ENCODE peak calls at places on chromosomes 16 and 17, in eight cellular contexts. V is brain microvascular endothelial cell, L is GM12865, P is NB4, E is AG09309, K is heart right ventricle, M is fibroblast of villous mesenchyme, C is fibroblast of lung. B is an unnamed sample.

GRCh38 chr17:32310927-32311568 is 30.9 kb downstream of the C17orf75 start:
- DNase-seq in V (no peak), L (no peak), P (peak), E (no peak), K (no peak), M (no peak), C (no peak), B (no peak)

GRCh38 chr16:4537376-4538066 is 1.1 kb downstream of the CDIP1 start:
- DNase-seq in V (no peak), L (no peak), P (no peak), E (no peak), K (peak), M (peak), C (no peak), B (no peak)

GRCh38 chr16:78984324-78984723 is 616.2 kb downstream of the MAF start:
- DNase-seq in V (no peak), L (no peak), P (no peak), E (no peak), K (no peak), M (no peak), C (no peak), B (no peak)

GRCh38 chr16:82456683-82457082 is 170.1 kb upstream of the CDH13 start:
- DNase-seq in V (peak), L (peak), P (peak), E (peak), K (peak), M (peak), C (peak), B (peak)

GRCh38 chr17:40190197-40191021 is 13.1 kb downstream of the RAPGEFL1 start:
- DNase-seq in V (no peak), L (peak), P (peak), E (no peak), K (no peak), M (no peak), C (no peak), B (no peak)

GRCh38 chr17:15944720-15945492 is at the start of gene ADORA2B:
- DNase-seq in V (peak), L (peak), P (peak), E (no peak), K (peak), M (peak), C (peak), B (no peak)

GRCh38 chr16:79212114-79212791 is 388.3 kb downstream of the MAF start:
- DNase-seq in V (no peak), L (no peak), P (no peak), E (no peak), K (no peak), M (no peak), C (no peak), B (no peak)

GRCh38 chr17:48726182-48726915 is 2.2 kb downstream of the HOXB13 start:
- DNase-seq in V (no peak), L (no peak), P (no peak), E (no peak), K (no peak), M (no peak), C (no peak), B (no peak)

GRCh38 chr17:633133-633532 is 81.5 kb downstream of the VPS53 start:
- DNase-seq in V (no peak), L (no peak), P (no peak), E (peak), K (no peak), M (peak), C (no peak), B (no peak)

GRCh38 chr17:63832455-63832854 is 5.0 kb upstream of the FTSJ3 start:
- DNase-seq in V (no peak), L (no peak), P (no peak), E (no peak), K (no peak), M (no peak), C (no peak), B (no peak)

DNA sequence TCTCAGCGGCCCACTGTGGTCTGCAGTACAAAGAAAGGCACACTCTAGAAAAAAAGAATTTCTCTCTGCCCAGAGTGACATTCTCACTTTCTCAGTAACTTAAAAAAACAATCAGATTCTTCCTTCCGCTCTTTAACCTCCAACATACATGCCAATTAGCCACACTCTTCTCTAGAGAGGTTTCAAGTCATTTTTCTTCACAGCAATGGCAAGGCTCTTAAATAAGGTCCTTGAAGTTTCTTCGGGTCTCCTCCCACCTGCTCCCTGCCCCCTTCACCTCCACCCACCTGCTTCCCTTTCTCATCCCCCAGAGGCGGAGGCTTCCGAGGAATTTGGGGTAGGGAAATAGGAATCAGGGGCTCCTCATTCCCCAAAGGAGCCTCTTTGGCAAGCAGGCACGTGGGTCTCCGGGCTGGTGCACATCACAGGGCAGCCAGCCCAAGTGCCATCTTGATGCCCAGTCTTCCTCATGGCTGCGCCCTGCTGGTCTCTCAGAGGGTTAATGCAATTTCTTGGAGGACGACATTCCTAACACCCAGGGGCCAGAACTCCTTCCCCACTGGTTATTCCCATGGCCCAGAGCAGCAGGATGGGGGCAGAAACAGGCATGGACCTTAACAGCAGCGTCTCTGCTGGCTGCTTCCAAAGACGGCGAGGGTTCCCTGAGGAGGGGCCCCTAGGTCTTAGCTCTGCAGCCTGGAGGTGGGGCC is 865 bp upstream of the MEOX1 start:
- DNase-seq in V (no peak), L (peak), P (no peak), E (no peak), K (no peak), M (no peak), C (peak), B (no peak)
- H3K4me3 ChIP-seq in V (no peak), L (no peak), P (no peak), E (no peak), K (peak), M (no peak), C (no peak), B (no peak)

DNA sequence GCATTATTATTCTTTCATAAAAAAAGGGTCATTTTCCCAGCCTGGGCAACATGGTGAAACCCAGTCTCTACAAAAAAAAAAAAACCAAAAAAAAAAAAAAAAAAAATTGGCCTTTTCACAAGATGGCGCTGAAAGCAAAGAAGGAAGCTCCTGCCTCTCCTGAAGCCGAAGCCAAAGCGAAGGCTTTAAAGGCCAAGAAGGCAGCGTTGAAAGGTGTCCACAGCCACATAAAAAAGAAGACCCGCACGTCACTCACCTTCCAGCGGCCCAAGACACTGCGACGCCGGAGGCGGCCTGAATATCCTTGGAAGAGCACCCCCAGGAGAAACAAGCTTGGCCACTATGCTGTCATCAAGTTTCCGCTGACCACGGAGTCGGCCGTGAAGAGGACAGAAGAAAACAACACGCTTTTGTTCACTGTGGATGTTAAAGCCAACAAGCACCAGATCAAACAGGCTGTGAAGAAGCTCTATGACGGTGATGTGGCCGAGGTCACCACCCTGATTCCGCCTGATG is 4.9 kb upstream of the PGAP6 start:
- DNase-seq in V (no peak), L (no peak), P (no peak), E (no peak), K (no peak), M (peak), C (no peak), B (no peak)
- TF ChIP-seq CTCF in V (no peak), L (no peak), P (no peak), E (no peak), K (no peak), M (no peak), C (no peak), B (peak)

GRCh38 chr16:56936491-56936890 is 4.5 kb downstream of the HERPUD1 start:
- DNase-seq in V (no peak), L (no peak), P (no peak), E (peak), K (no peak), M (peak), C (no peak), B (no peak)
- H3K4me3 ChIP-seq in V (no peak), L (no peak), P (peak), E (peak), K (peak), M (peak), C (no peak), B (no peak)

GRCh38 chr16:629289-630023 is 1.3 kb upstream of the WFIKKN1 start:
- DNase-seq in V (no peak), L (no peak), P (no peak), E (no peak), K (no peak), M (peak), C (no peak), B (no peak)

GRCh38 chr16:630815-631405 is at the start of gene WFIKKN1:
- DNase-seq in V (no peak), L (no peak), P (no peak), E (no peak), K (no peak), M (no peak), C (no peak), B (no peak)

GRCh38 chr16:631808-632358 is 1.1 kb downstream of the WFIKKN1 start:
- DNase-seq in V (no peak), L (no peak), P (no peak), E (no peak), K (no peak), M (no peak), C (no peak), B (no peak)

GRCh38 chr16:628321-629061 is 2.3 kb upstream of the WFIKKN1 start:
- DNase-seq in V (no peak), L (no peak), P (no peak), E (no peak), K (no peak), M (no peak), C (no peak), B (no peak)

GRCh38 chr16:630024-630814 is 566 bp upstream of the WFIKKN1 start:
- DNase-seq in V (no peak), L (no peak), P (no peak), E (no peak), K (no peak), M (no peak), C (no peak), B (no peak)
- TF ChIP-seq CTCF in V (no peak), L (no peak), P (no peak), E (no peak), K (no peak), M (no peak), C (no peak), B (no peak)

GRCh38 chr17:56681561-56682266 is 88.2 kb downstream of the NOG start:
- DNase-seq in V (peak), L (peak), P (peak), E (peak), K (no peak), M (peak), C (peak), B (peak)
- H3K4me3 ChIP-seq in V (no peak), L (no peak), P (no peak), E (no peak), K (no peak), M (no peak), C (no peak), B (no peak)

DNA sequence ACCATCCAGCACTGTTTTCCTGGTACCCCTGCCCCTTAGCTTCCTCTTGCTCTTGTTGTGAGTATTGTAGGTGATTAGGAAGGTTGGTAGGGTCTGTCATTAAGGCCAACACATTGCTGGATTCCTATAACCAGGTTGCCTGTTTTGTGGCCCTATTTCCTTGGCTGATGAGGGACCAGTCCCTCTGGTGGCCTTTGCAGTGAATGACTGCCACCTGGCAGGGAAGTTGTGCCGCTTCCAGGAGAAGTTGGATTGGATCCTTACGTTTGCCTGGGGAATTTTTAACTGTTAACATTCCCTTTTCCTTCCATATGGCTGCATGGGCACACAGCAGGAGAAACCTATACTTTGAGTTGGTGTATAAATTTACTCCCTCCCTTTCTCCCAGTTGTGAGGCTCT is 32.4 kb downstream of the LCMT1 start:
- DNase-seq in V (no peak), L (no peak), P (no peak), E (no peak), K (no peak), M (no peak), C (no peak), B (no peak)
- TF ChIP-seq CTCF in V (peak), L (peak), P (peak), E (peak), K (no peak), M (peak), C (peak), B (peak)

B was measured in kidney epithelial cell.